ENCODE peak calls at places on chromosomes 7 and 10, in nine cellular contexts. One of them, this sample, is unnamed.

GRCh38 chr10:75088640-75089039 is 22.8 kb upstream of the SAMD8 start:
- DNase-seq in ovary: no peak
- DNase-seq in heart left ventricle: no peak
- DNase-seq in AG04450: no peak
- DNase-seq in neural progenitor cell: no peak
- DNase-seq in fibroblast of lung: no peak
- DNase-seq in HCT116: no peak
- DNase-seq in effector memory CD4-positive, alpha-beta T cell: no peak
- DNase-seq in left lung: no peak
- DNase-seq in this sample: no peak

GRCh38 chr7:159127691-159128642 is 16.7 kb downstream of the VIPR2 start:
- DNase-seq in ovary: no peak
- DNase-seq in heart left ventricle: no peak
- DNase-seq in AG04450: no peak
- DNase-seq in neural progenitor cell: no peak
- DNase-seq in fibroblast of lung: no peak
- DNase-seq in HCT116: no peak
- DNase-seq in effector memory CD4-positive, alpha-beta T cell: no peak
- DNase-seq in left lung: no peak
- DNase-seq in this sample: no peak

GRCh38 chr7:1056006-1056784 is 11.8 kb downstream of the GPR146 start:
- DNase-seq in ovary: peak; percentile 59
- DNase-seq in heart left ventricle: peak; percentile 61
- DNase-seq in AG04450: no peak
- DNase-seq in neural progenitor cell: no peak
- DNase-seq in fibroblast of lung: no peak
- DNase-seq in HCT116: no peak
- DNase-seq in effector memory CD4-positive, alpha-beta T cell: no peak
- DNase-seq in left lung: peak; percentile 87
- DNase-seq in this sample: no peak

GRCh38 chr7:39130304-39130703 is 152.6 kb downstream of the POU6F2 start:
- DNase-seq in ovary: no peak
- DNase-seq in heart left ventricle: no peak
- DNase-seq in AG04450: no peak
- DNase-seq in neural progenitor cell: no peak
- DNase-seq in fibroblast of lung: no peak
- DNase-seq in HCT116: no peak
- DNase-seq in effector memory CD4-positive, alpha-beta T cell: no peak
- DNase-seq in left lung: no peak
- DNase-seq in this sample: no peak

GRCh38 chr7:1041471-1042160 is 2.7 kb upstream of the GPR146 start:
- DNase-seq in ovary: no peak
- DNase-seq in heart left ventricle: no peak
- DNase-seq in AG04450: no peak
- DNase-seq in neural progenitor cell: peak; percentile 56
- DNase-seq in fibroblast of lung: no peak
- DNase-seq in HCT116: no peak
- DNase-seq in effector memory CD4-positive, alpha-beta T cell: no peak
- DNase-seq in left lung: peak; percentile 76
- DNase-seq in this sample: no peak

GRCh38 chr10:98374176-98374969 is 40.6 kb downstream of the PYROXD2 start:
- DNase-seq in ovary: no peak
- DNase-seq in heart left ventricle: no peak
- DNase-seq in AG04450: peak; percentile 44
- DNase-seq in neural progenitor cell: no peak
- DNase-seq in fibroblast of lung: peak; percentile 84
- DNase-seq in HCT116: no peak
- DNase-seq in effector memory CD4-positive, alpha-beta T cell: no peak
- DNase-seq in left lung: no peak
- DNase-seq in this sample: no peak

GRCh38 chr7:23679898-23680416 is at the start of gene FAM221A:
- DNase-seq in ovary: peak; percentile 90
- DNase-seq in heart left ventricle: peak; percentile 90
- DNase-seq in AG04450: peak; percentile 47
- DNase-seq in neural progenitor cell: peak; percentile 93
- DNase-seq in fibroblast of lung: peak; percentile 79
- DNase-seq in HCT116: no peak
- DNase-seq in effector memory CD4-positive, alpha-beta T cell: peak; percentile 69
- DNase-seq in left lung: peak; percentile 96
- DNase-seq in this sample: no peak

GRCh38 chr10:46062735-46063428 is 16.8 kb upstream of the MSMB start:
- DNase-seq in ovary: no peak
- DNase-seq in heart left ventricle: no peak
- DNase-seq in AG04450: no peak
- DNase-seq in neural progenitor cell: no peak
- DNase-seq in fibroblast of lung: no peak
- DNase-seq in HCT116: no peak
- DNase-seq in effector memory CD4-positive, alpha-beta T cell: no peak
- DNase-seq in left lung: no peak
- DNase-seq in this sample: no peak

GRCh38 chr7:2687881-2688318 is at the start of gene AMZ1:
- DNase-seq in ovary: no peak
- DNase-seq in heart left ventricle: no peak
- DNase-seq in AG04450: no peak
- DNase-seq in neural progenitor cell: peak; percentile 49
- DNase-seq in fibroblast of lung: no peak
- DNase-seq in HCT116: no peak
- DNase-seq in effector memory CD4-positive, alpha-beta T cell: no peak
- DNase-seq in left lung: no peak
- DNase-seq in this sample: no peak
- H3K27ac ChIP-seq in ovary: no peak within 1 kb of the TSS
- H3K27ac ChIP-seq in heart left ventricle: no peak within 1 kb of the TSS
- H3K27ac ChIP-seq in AG04450: peak within 1 kb of the TSS; percentile 21
- H3K27ac ChIP-seq in neural progenitor cell: no peak within 1 kb of the TSS
- H3K27ac ChIP-seq in fibroblast of lung: no peak within 1 kb of the TSS
- H3K27ac ChIP-seq in HCT116: no peak within 1 kb of the TSS
- H3K27ac ChIP-seq in effector memory CD4-positive, alpha-beta T cell: no peak within 1 kb of the TSS
- H3K27ac ChIP-seq in left lung: no peak within 1 kb of the TSS
- H3K27ac ChIP-seq in this sample: no peak within 1 kb of the TSS

DNA sequence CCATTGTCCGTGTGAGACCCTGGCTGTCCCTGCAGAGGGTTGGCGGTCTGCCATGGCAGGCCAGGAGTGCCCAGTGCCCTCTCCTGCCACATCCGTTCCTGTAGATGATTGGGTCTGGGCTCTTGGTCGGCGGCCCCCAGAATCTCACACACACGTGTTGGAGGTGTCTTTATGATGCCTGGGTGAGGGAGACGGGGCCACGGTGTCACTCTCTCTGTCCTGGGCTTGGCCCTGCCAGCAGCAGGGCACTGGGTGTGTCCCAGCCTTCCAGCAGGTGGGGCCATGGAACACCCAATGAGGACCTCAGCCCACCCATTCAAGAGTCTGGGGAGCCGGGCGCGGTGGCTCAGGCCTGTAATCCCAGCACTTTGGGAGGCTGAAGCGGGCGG is 30.2 kb downstream of the UNC5B start:
- DNase-seq in ovary: no peak
- DNase-seq in heart left ventricle: no peak
- DNase-seq in AG04450: no peak
- DNase-seq in neural progenitor cell: no peak
- DNase-seq in fibroblast of lung: no peak
- DNase-seq in HCT116: no peak
- DNase-seq in effector memory CD4-positive, alpha-beta T cell: no peak
- DNase-seq in left lung: no peak
- DNase-seq in this sample: no peak
- H3K27ac ChIP-seq in ovary: no peak overlapping the region
- H3K27ac ChIP-seq in heart left ventricle: peak overlapping the region; percentile 41
- H3K27ac ChIP-seq in AG04450: no peak overlapping the region
- H3K27ac ChIP-seq in neural progenitor cell: no peak overlapping the region
- H3K27ac ChIP-seq in fibroblast of lung: no peak overlapping the region
- H3K27ac ChIP-seq in HCT116: no peak overlapping the region
- H3K27ac ChIP-seq in effector memory CD4-positive, alpha-beta T cell: no peak overlapping the region
- H3K27ac ChIP-seq in left lung: peak overlapping the region; percentile 60
- H3K27ac ChIP-seq in this sample: no peak overlapping the region

GRCh38 chr7:107109955-107110354 is 58.8 kb upstream of the HBP1 start:
- DNase-seq in ovary: no peak
- DNase-seq in heart left ventricle: no peak
- DNase-seq in AG04450: no peak
- DNase-seq in neural progenitor cell: no peak
- DNase-seq in fibroblast of lung: no peak
- DNase-seq in HCT116: no peak
- DNase-seq in effector memory CD4-positive, alpha-beta T cell: no peak
- DNase-seq in left lung: no peak
- DNase-seq in this sample: no peak

GRCh38 chr7:107111196-107111595 is 57.6 kb upstream of the HBP1 start:
- DNase-seq in ovary: no peak
- DNase-seq in heart left ventricle: no peak
- DNase-seq in AG04450: no peak
- DNase-seq in neural progenitor cell: no peak
- DNase-seq in fibroblast of lung: no peak
- DNase-seq in HCT116: no peak
- DNase-seq in effector memory CD4-positive, alpha-beta T cell: no peak
- DNase-seq in left lung: no peak
- DNase-seq in this sample: no peak

GRCh38 chr7:107113866-107114265 is 54.9 kb upstream of the HBP1 start:
- DNase-seq in ovary: no peak
- DNase-seq in heart left ventricle: no peak
- DNase-seq in AG04450: no peak
- DNase-seq in neural progenitor cell: no peak
- DNase-seq in fibroblast of lung: no peak
- DNase-seq in HCT116: no peak
- DNase-seq in effector memory CD4-positive, alpha-beta T cell: no peak
- DNase-seq in left lung: no peak
- DNase-seq in this sample: no peak

GRCh38 chr7:107105591-107106245 is 61.2 kb downstream of the PRKAR2B start:
- DNase-seq in ovary: no peak
- DNase-seq in heart left ventricle: no peak
- DNase-seq in AG04450: no peak
- DNase-seq in neural progenitor cell: no peak
- DNase-seq in fibroblast of lung: no peak
- DNase-seq in HCT116: no peak
- DNase-seq in effector memory CD4-positive, alpha-beta T cell: no peak
- DNase-seq in left lung: no peak
- DNase-seq in this sample: no peak

DNA sequence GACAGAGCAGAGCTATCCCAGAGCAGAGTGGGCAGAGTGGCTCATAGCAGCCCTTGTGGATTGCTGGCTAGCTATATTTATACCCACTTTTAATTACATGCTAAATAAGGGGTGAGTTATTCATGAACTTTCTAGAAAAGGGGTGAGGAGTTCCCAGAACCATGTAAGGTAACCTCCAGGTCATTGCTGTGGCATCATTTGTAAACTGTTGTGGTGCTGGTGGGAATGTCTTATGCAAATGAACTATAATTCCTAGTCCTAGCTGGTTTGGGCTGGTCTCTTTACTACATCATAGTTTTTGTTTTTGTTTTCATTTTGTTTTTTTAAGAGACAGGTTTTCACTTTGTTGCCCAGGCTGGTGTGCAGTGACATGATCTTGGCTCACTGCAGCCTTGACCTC is 59.9 kb upstream of the HBP1 start:
- DNase-seq in ovary: no peak
- DNase-seq in heart left ventricle: no peak
- DNase-seq in AG04450: no peak
- DNase-seq in neural progenitor cell: no peak
- DNase-seq in fibroblast of lung: no peak
- DNase-seq in HCT116: no peak
- DNase-seq in effector memory CD4-positive, alpha-beta T cell: no peak
- DNase-seq in left lung: no peak
- DNase-seq in this sample: no peak
- H3K27ac ChIP-seq in ovary: no peak overlapping the region
- H3K27ac ChIP-seq in heart left ventricle: no peak overlapping the region
- H3K27ac ChIP-seq in AG04450: no peak overlapping the region
- H3K27ac ChIP-seq in neural progenitor cell: no peak overlapping the region
- H3K27ac ChIP-seq in fibroblast of lung: no peak overlapping the region
- H3K27ac ChIP-seq in HCT116: no peak overlapping the region
- H3K27ac ChIP-seq in effector memory CD4-positive, alpha-beta T cell: no peak overlapping the region
- H3K27ac ChIP-seq in left lung: no peak overlapping the region
- H3K27ac ChIP-seq in this sample: no peak overlapping the region

GRCh38 chr10:76871697-76872295 is 765.8 kb downstream of the KCNMA1 start:
- DNase-seq in ovary: no peak
- DNase-seq in heart left ventricle: no peak
- DNase-seq in AG04450: no peak
- DNase-seq in neural progenitor cell: no peak
- DNase-seq in fibroblast of lung: no peak
- DNase-seq in HCT116: no peak
- DNase-seq in effector memory CD4-positive, alpha-beta T cell: no peak
- DNase-seq in left lung: no peak
- DNase-seq in this sample: no peak

GRCh38 chr10:76868088-76868949 is 769.3 kb downstream of the KCNMA1 start:
- DNase-seq in ovary: no peak
- DNase-seq in heart left ventricle: no peak
- DNase-seq in AG04450: no peak
- DNase-seq in neural progenitor cell: no peak
- DNase-seq in fibroblast of lung: no peak
- DNase-seq in HCT116: no peak
- DNase-seq in effector memory CD4-positive, alpha-beta T cell: no peak
- DNase-seq in left lung: no peak
- DNase-seq in this sample: no peak

GRCh38 chr10:76874151-76874550 is 763.5 kb downstream of the KCNMA1 start:
- DNase-seq in ovary: no peak
- DNase-seq in heart left ventricle: peak; percentile 42
- DNase-seq in AG04450: no peak
- DNase-seq in neural progenitor cell: no peak
- DNase-seq in fibroblast of lung: peak; percentile 4
- DNase-seq in HCT116: no peak
- DNase-seq in effector memory CD4-positive, alpha-beta T cell: no peak
- DNase-seq in left lung: no peak
- DNase-seq in this sample: no peak

GRCh38 chr10:76866841-76867586 is 770.6 kb downstream of the KCNMA1 start:
- DNase-seq in ovary: no peak
- DNase-seq in heart left ventricle: no peak
- DNase-seq in AG04450: no peak
- DNase-seq in neural progenitor cell: no peak
- DNase-seq in fibroblast of lung: no peak
- DNase-seq in HCT116: no peak
- DNase-seq in effector memory CD4-positive, alpha-beta T cell: no peak
- DNase-seq in left lung: no peak
- DNase-seq in this sample: no peak

GRCh38 chr10:76869931-76870330 is 767.7 kb downstream of the KCNMA1 start:
- DNase-seq in ovary: no peak
- DNase-seq in heart left ventricle: peak; percentile 35
- DNase-seq in AG04450: no peak
- DNase-seq in neural progenitor cell: no peak
- DNase-seq in fibroblast of lung: no peak
- DNase-seq in HCT116: no peak
- DNase-seq in effector memory CD4-positive, alpha-beta T cell: no peak
- DNase-seq in left lung: peak; percentile 59
- DNase-seq in this sample: no peak
- H3K27ac ChIP-seq in ovary: no peak overlapping the region
- H3K27ac ChIP-seq in heart left ventricle: no peak overlapping the region
- H3K27ac ChIP-seq in AG04450: no peak overlapping the region
- H3K27ac ChIP-seq in neural progenitor cell: no peak overlapping the region
- H3K27ac ChIP-seq in fibroblast of lung: no peak overlapping the region
- H3K27ac ChIP-seq in HCT116: no peak overlapping the region
- H3K27ac ChIP-seq in effector memory CD4-positive, alpha-beta T cell: no peak overlapping the region
- H3K27ac ChIP-seq in left lung: no peak overlapping the region
- H3K27ac ChIP-seq in this sample: no peak overlapping the region

DNA sequence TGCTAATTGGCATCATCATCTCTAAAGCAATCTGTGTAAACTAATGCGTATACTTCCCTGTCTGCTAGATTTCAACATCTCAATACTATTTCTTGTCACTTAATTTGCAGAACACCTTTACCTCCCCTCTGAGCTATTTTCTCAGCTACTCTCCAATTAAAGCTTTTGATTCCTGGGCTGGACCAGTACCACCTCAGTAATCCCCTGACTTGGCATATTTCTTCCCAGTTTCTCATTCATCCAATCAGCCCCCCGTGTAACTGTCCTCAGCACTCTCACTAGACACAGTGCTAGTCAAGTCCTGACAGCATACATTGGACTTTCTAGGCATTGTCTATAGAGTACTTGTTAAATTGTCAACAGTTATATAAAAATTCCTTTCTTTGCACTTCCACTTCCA is 53.3 kb upstream of the MET start:
- DNase-seq in ovary: no peak
- DNase-seq in heart left ventricle: no peak
- DNase-seq in AG04450: no peak
- DNase-seq in neural progenitor cell: no peak
- DNase-seq in fibroblast of lung: no peak
- DNase-seq in HCT116: no peak
- DNase-seq in effector memory CD4-positive, alpha-beta T cell: no peak
- DNase-seq in left lung: no peak
- DNase-seq in this sample: no peak
- H3K27ac ChIP-seq in ovary: no peak overlapping the region
- H3K27ac ChIP-seq in heart left ventricle: no peak overlapping the region
- H3K27ac ChIP-seq in AG04450: no peak overlapping the region
- H3K27ac ChIP-seq in neural progenitor cell: no peak overlapping the region
- H3K27ac ChIP-seq in fibroblast of lung: no peak overlapping the region
- H3K27ac ChIP-seq in HCT116: no peak overlapping the region
- H3K27ac ChIP-seq in effector memory CD4-positive, alpha-beta T cell: no peak overlapping the region
- H3K27ac ChIP-seq in left lung: no peak overlapping the region
- H3K27ac ChIP-seq in this sample: no peak overlapping the region

This sample was measured in WERI-Rb-1.